ENCODE peak calls at places on chromosome 9, in eight cellular contexts. One of them, this sample, is unnamed.

GRCh38 chr9:120439147-120439546 is 140.8 kb downstream of the CDK5RAP2 start:
- DNase-seq in HTR-8/SVneo: peak
- DNase-seq in left lobe of liver: no peak
- DNase-seq in NCI-H2171 treated with DMSO at 0.1 percent for 48 hours: no peak
- DNase-seq in foreskin fibroblast: no peak
- DNase-seq in pons: no peak
- DNase-seq in BE2C: peak
- DNase-seq in RPMI8226: peak
- DNase-seq in this sample: no peak

GRCh38 chr9:134215395-134215708 is 51.0 kb upstream of the RNU6ATAC start:
- DNase-seq in HTR-8/SVneo: no peak
- DNase-seq in left lobe of liver: no peak
- DNase-seq in NCI-H2171 treated with DMSO at 0.1 percent for 48 hours: no peak
- DNase-seq in foreskin fibroblast: no peak
- DNase-seq in pons: no peak
- DNase-seq in BE2C: no peak
- DNase-seq in RPMI8226: no peak
- DNase-seq in this sample: no peak

GRCh38 chr9:136626740-136627642 is 35.7 kb upstream of the EGFL7 start:
- DNase-seq in HTR-8/SVneo: no peak
- DNase-seq in left lobe of liver: peak
- DNase-seq in NCI-H2171 treated with DMSO at 0.1 percent for 48 hours: peak
- DNase-seq in foreskin fibroblast: no peak
- DNase-seq in pons: no peak
- DNase-seq in BE2C: peak
- DNase-seq in RPMI8226: peak
- DNase-seq in this sample: no peak

GRCh38 chr9:136093995-136094881 is 851 bp downstream of the NACC2 start:
- DNase-seq in HTR-8/SVneo: no peak
- DNase-seq in left lobe of liver: peak
- DNase-seq in NCI-H2171 treated with DMSO at 0.1 percent for 48 hours: no peak
- DNase-seq in foreskin fibroblast: peak
- DNase-seq in pons: no peak
- DNase-seq in BE2C: peak
- DNase-seq in RPMI8226: peak
- DNase-seq in this sample: peak

GRCh38 chr9:81682797-81683196 is 6.5 kb downstream of the TLE1 start:
- DNase-seq in HTR-8/SVneo: no peak
- DNase-seq in left lobe of liver: peak
- DNase-seq in NCI-H2171 treated with DMSO at 0.1 percent for 48 hours: no peak
- DNase-seq in foreskin fibroblast: no peak
- DNase-seq in pons: no peak
- DNase-seq in BE2C: no peak
- DNase-seq in RPMI8226: no peak
- DNase-seq in this sample: peak

GRCh38 chr9:98128316-98128715 is 9.3 kb upstream of the TRIM14 start:
- DNase-seq in HTR-8/SVneo: no peak
- DNase-seq in left lobe of liver: no peak
- DNase-seq in NCI-H2171 treated with DMSO at 0.1 percent for 48 hours: no peak
- DNase-seq in foreskin fibroblast: no peak
- DNase-seq in pons: no peak
- DNase-seq in BE2C: no peak
- DNase-seq in RPMI8226: no peak
- DNase-seq in this sample: no peak

GRCh38 chr9:36092509-36093215 is 43.9 kb upstream of the GLIPR2 start:
- DNase-seq in HTR-8/SVneo: no peak
- DNase-seq in left lobe of liver: no peak
- DNase-seq in NCI-H2171 treated with DMSO at 0.1 percent for 48 hours: no peak
- DNase-seq in foreskin fibroblast: no peak
- DNase-seq in pons: peak
- DNase-seq in BE2C: no peak
- DNase-seq in RPMI8226: peak
- DNase-seq in this sample: peak

GRCh38 chr9:121748727-121749546 is 97.5 kb downstream of the DAB2IP start:
- DNase-seq in HTR-8/SVneo: no peak
- DNase-seq in left lobe of liver: no peak
- DNase-seq in NCI-H2171 treated with DMSO at 0.1 percent for 48 hours: no peak
- DNase-seq in foreskin fibroblast: no peak
- DNase-seq in pons: no peak
- DNase-seq in BE2C: peak
- DNase-seq in RPMI8226: no peak
- DNase-seq in this sample: no peak

GRCh38 chr9:126377521-126377920 is 50.9 kb downstream of the MVB12B start:
- DNase-seq in HTR-8/SVneo: no peak
- DNase-seq in left lobe of liver: peak
- DNase-seq in NCI-H2171 treated with DMSO at 0.1 percent for 48 hours: no peak
- DNase-seq in foreskin fibroblast: no peak
- DNase-seq in pons: peak
- DNase-seq in BE2C: no peak
- DNase-seq in RPMI8226: no peak
- DNase-seq in this sample: no peak

GRCh38 chr9:126226991-126227937 is 99.4 kb upstream of the MVB12B start:
- DNase-seq in HTR-8/SVneo: no peak
- DNase-seq in left lobe of liver: no peak
- DNase-seq in NCI-H2171 treated with DMSO at 0.1 percent for 48 hours: no peak
- DNase-seq in foreskin fibroblast: no peak
- DNase-seq in pons: peak
- DNase-seq in BE2C: no peak
- DNase-seq in RPMI8226: no peak
- DNase-seq in this sample: no peak